ENCODE peak calls at places on chromosomes 13 and 19, in five cellular contexts. G, F, A, Y and D are unnamed samples.
A peak's percentile ranks its signal among the peaks of the same experiment; 100 is the strongest.

GRCh38 chr13:114268344-114269280 is 12.8 kb upstream of the UPF3A start:
- DNase-seq in G (no peak), F (no peak), A (no peak), Y (no peak), D (no peak)

GRCh38 chr19:23402388-23402787 is 7.1 kb upstream of the ZNF91 start:
- DNase-seq in G (no peak), F (no peak), A (no peak), Y (no peak), D (no peak)

GRCh38 chr19:43544077-43544476 is 11.1 kb downstream of the ZNF575 start:
- DNase-seq in G (no peak), F (no peak), A (no peak), Y (no peak), D (no peak)

GRCh38 chr13:20997301-20998061 is 63.9 kb downstream of the LATS2 start:
- DNase-seq in G (no peak), F (no peak), A (no peak), Y (no peak), D (no peak)

GRCh38 chr19:10327793-10328192 is 5.5 kb downstream of the RAVER1 start:
- DNase-seq in G (no peak), F (no peak), A (no peak), Y (no peak), D (no peak)

GRCh38 chr19:40348961-40349507 is 539 bp downstream of the PLD3 start:
- DNase-seq in G (no peak), F (no peak), A (no peak), Y (peak; percentile 64), D (peak; percentile 50)

GRCh38 chr19:45578861-45579260 is 5.7 kb downstream of the OPA3 start:
- DNase-seq in G (no peak), F (no peak), A (no peak), Y (no peak), D (no peak)

GRCh38 chr13:78602561-78603239 is 652 bp downstream of the POU4F1 start:
- DNase-seq in G (no peak), F (peak; percentile 51), A (no peak), Y (no peak), D (no peak)

GRCh38 chr13:24033527-24034302 is 126.8 kb upstream of the SPATA13 start:
- DNase-seq in G (no peak), F (no peak), A (no peak), Y (no peak), D (no peak)

GRCh38 chr13:59891053-59891452 is 272.7 kb downstream of the DIAPH3 start:
- DNase-seq in G (no peak), F (no peak), A (no peak), Y (no peak), D (no peak)

GRCh38 chr13:29892149-29892548 is 41.7 kb upstream of the UBL3 start:
- DNase-seq in G (no peak), F (no peak), A (no peak), Y (peak; percentile 65), D (peak; percentile 14)

GRCh38 chr13:33123066-33123940 is 107.1 kb downstream of the KL start:
- DNase-seq in G (no peak), F (no peak), A (no peak), Y (peak; percentile 40), D (peak; percentile 43)

GRCh38 chr13:42984691-42985090 is 7.3 kb downstream of the EPSTI1 start:
- DNase-seq in G (no peak), F (no peak), A (no peak), Y (no peak), D (no peak)

GRCh38 chr19:34484328-34484727 is 2.8 kb downstream of the WTIP start:
- DNase-seq in G (no peak), F (no peak), A (no peak), Y (no peak), D (no peak)

GRCh38 chr13:58992478-58993042 is 1171.2 kb downstream of the DIAPH3 start:
- DNase-seq in G (no peak), F (no peak), A (no peak), Y (no peak), D (no peak)

GRCh38 chr19:49528211-49528771 is 488 bp downstream of the RCN3 start:
- DNase-seq in G (no peak), F (no peak), A (no peak), Y (no peak), D (no peak)

GRCh38 chr13:38409771-38410170 is 60.1 kb downstream of the UFM1 start:
- DNase-seq in G (no peak), F (no peak), A (no peak), Y (no peak), D (no peak)

GRCh38 chr13:113771709-113772331 is 12.8 kb downstream of the TMEM255B start:
- DNase-seq in G (no peak), F (no peak), A (no peak), Y (no peak), D (no peak)

GRCh38 chr13:35891973-35892441 is 239.2 kb downstream of the DCLK1 start:
- DNase-seq in G (no peak), F (no peak), A (no peak), Y (no peak), D (no peak)

GRCh38 chr13:89982406-89983085 is 1364.9 kb upstream of the MIR17HG start:
- DNase-seq in G (no peak), F (no peak), A (no peak), Y (no peak), D (no peak)

GRCh38 chr13:30654430-30654829 is 36.7 kb downstream of the USPL1 start:
- DNase-seq in G (no peak), F (no peak), A (no peak), Y (no peak), D (no peak)